ENCODE peak calls at places on chromosomes 12 and 14, in four cellular contexts. Z, S, I and C are unnamed samples.

GRCh38 chr12:120737557-120738251 is 12.1 kb downstream of the ACADS start:
- DNase-seq in Z (no peak), S (no peak), I (no peak), C (no peak)

GRCh38 chr12:30010071-30011052 is 226.6 kb upstream of the TMTC1 start:
- DNase-seq in Z (no peak), S (no peak), I (no peak), C (no peak)

GRCh38 chr14:24275524-24276139 is 4.2 kb upstream of the RABGGTA start:
- DNase-seq in Z (no peak), S (peak), I (no peak), C (no peak)

GRCh38 chr12:103994235-103994634 is 28.6 kb downstream of the TDG start:
- DNase-seq in Z (no peak), S (no peak), I (no peak), C (no peak)

GRCh38 chr12:10511756-10512355 is 6.2 kb downstream of the EIF2S3B start:
- DNase-seq in Z (no peak), S (no peak), I (no peak), C (no peak)

GRCh38 chr14:64997108-64997794 is 10.6 kb downstream of the FNTB start:
- DNase-seq in Z (no peak), S (no peak), I (no peak), C (no peak)

GRCh38 chr12:100437038-100437841 is 36.4 kb upstream of the NR1H4 start:
- DNase-seq in Z (no peak), S (peak), I (no peak), C (no peak)

GRCh38 chr12:88579572-88579940 is 715 bp downstream of the KITLG start:
- DNase-seq in Z (no peak), S (no peak), I (no peak), C (no peak)

GRCh38 chr12:110846615-110847566 is at the start of gene CCDC63:
- DNase-seq in Z (no peak), S (peak), I (peak), C (no peak)

GRCh38 chr12:68612245-68612644 is 1.5 kb downstream of the RAP1B start:
- DNase-seq in Z (no peak), S (no peak), I (no peak), C (no peak)

GRCh38 chr12:115313929-115314328 is 630.0 kb upstream of the TBX3 start:
- DNase-seq in Z (no peak), S (peak), I (no peak), C (no peak)

GRCh38 chr12:52193991-52194390 is 2.2 kb upstream of the KRT80 start:
- DNase-seq in Z (no peak), S (no peak), I (no peak), C (no peak)

GRCh38 chr14:67722293-67722692 is 20.6 kb downstream of the RDH12 start:
- DNase-seq in Z (no peak), S (no peak), I (no peak), C (no peak)

GRCh38 chr12:110744176-110744575 is 1.5 kb upstream of the PPP1CC start:
- DNase-seq in Z (no peak), S (peak), I (no peak), C (no peak)

GRCh38 chr14:49593016-49593415 is 5.7 kb upstream of the LRR1 start:
- DNase-seq in Z (no peak), S (no peak), I (no peak), C (no peak)
- TF ChIP-seq SUZ12 in Z (no peak), S (no peak), I (no peak), C (no peak)

DNA sequence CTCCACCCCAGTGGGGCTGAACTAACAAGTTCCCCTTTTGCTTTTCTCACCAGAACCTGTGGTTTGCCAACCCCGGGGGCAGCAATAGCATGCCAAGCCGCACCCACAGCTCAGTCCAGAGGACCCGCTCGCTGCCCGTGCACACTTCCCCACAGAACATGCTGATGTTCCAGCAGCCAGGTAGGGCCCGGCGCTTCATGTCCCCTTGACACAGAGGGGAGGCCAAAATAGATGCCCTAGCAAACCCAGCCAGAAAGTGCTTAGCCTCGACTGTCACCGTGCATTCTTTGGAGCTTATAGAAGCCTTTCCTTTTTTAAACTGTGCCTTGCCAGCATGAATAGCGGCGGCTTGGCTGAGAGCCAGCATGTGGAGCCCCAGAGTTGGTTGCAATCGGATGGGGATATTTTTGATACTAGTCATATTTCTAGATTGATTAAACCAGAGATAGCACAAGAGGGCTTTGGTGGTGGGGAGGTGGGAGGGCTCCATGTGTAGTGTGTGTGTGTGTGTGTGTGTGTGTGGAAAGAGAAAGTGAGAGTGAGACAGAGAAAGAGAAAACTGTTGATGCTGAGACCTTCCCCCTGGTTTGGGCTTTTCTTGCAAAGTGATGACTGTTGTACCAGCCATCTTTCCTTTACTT is 126.1 kb downstream of the GCH1 start:
- DNase-seq in Z (no peak), S (no peak), I (no peak), C (peak)
- TF ChIP-seq YY1 in Z (no peak), S (no peak), I (no peak), C (peak)

GRCh38 chr12:62606654-62607053 is 140.0 kb downstream of the MON2 start:
- DNase-seq in Z (no peak), S (no peak), I (no peak), C (no peak)
- TF ChIP-seq SUZ12 in Z (no peak), S (no peak), I (no peak), C (no peak)

DNA sequence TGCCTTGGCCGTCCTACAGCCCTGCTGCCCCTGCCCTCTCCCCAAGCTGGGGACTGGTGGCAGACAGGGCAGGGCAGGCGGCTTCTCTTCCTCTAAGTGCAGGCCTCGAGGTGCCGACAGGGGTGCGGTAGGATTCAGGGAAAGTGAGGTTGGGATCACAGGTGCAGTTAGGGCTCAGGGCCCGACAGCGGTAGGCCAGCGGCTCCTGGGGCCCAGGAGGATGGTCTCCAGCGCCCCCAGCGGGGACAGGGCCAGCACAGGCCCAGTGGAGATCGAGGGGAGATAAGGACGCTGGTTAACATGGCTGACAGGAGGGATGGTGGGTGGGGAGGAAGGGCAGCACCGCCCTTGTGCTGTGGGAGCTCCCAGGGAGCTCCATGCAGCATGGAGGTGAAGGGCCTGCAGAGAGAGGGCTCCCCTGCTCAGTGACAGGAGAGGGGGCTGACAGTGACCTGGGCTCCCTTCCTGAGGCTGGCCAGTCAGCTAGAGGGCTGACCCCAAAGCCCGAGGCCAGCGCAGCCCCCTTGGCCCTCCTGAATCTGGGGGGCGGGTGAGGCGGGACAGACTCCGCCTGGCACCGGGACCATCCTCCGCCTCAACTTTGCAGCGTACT is 860 bp upstream of the CRIP1 start:
- DNase-seq in Z (no peak), S (peak), I (no peak), C (no peak)
- TF ChIP-seq YY1 in Z (peak), S (peak), I (peak), C (peak)

DNA sequence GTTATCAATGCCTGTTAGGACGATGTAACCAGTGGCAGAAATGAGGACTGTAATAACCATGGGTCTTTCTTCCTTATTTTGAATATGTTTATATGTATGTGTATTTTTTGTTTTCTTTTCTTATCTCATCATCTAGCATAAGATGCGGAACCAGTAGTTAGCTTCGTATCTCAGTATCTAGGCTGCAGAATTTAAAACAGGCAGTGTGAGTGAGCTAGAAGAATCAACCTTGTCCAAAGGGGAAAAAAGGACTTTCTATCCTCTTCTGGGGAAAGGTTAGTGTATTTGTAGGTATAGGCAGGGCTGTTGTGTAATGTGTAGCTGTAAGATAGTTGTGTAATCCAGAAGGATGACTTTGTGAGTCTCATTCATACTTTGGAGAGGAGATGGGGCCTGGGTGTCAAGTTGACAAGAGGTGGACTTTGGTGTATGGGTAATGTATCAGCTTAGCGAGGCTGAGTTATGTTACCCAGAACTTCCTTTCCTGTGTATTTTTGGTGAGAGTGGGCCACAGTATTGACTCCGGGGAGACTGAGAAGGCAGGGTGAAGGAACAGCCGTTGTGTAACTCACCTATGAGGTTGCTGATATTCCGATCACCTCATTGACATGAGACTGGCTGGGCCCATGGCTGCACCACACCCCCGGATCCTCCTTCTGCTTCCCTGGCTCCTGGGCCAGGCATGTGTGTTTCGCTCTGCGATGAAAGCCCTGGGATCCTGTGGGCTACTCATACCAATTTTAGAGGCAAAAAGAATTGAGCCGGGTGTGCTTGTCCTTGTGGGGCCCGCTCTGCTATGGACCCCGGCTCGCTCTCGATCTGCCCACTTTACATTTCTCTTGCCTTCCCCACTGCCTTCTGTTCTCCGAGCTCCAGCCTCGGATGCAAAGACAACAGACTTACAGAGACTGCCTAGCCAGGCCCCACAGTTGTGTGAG is 24.3 kb downstream of the DLK1 start:
- DNase-seq in Z (no peak), S (peak), I (no peak), C (no peak)
- TF ChIP-seq SUZ12 in Z (no peak), S (no peak), I (no peak), C (no peak)